ENCODE peak calls at places on chromosomes 11 and 22, in five cellular contexts. Z is IMR-90, F is H1, S is K562, Q is HepG2. K is an unnamed sample.

GRCh38 chr11:26333906-26334305 is 2.0 kb downstream of the ANO3 start:
- DNase-seq in F (no peak), Q (no peak), Z (no peak), S (no peak), K (no peak)

GRCh38 chr22:32389685-32390084 is 22.4 kb downstream of the RTCB start:
- DNase-seq in Z (peak), F (no peak), S (no peak), Q (no peak), K (no peak)

GRCh38 chr11:61834278-61835004 is 6.3 kb downstream of the FADS2 start:
- DNase-seq in S (peak), Z (peak), F (no peak), Q (no peak), K (no peak)

GRCh38 chr11:102268985-102269470 is 48.3 kb upstream of the BIRC3 start:
- DNase-seq in S (no peak), Q (no peak), Z (no peak), F (no peak), K (no peak)

GRCh38 chr11:64124147-64124546 is 41.8 kb downstream of the MACROD1 start:
- DNase-seq in Z (no peak), Q (no peak), F (no peak), S (no peak), K (no peak)

GRCh38 chr11:46238078-46238966 is 39.1 kb upstream of the CREB3L1 start:
- DNase-seq in S (peak), Z (peak), F (no peak), Q (no peak), K (peak)

GRCh38 chr22:26845016-26845728 is 187.8 kb downstream of the MIAT start:
- DNase-seq in Z (no peak), Q (no peak), S (no peak), F (no peak), K (no peak)

GRCh38 chr22:20937031-20937793 is 20.0 kb downstream of the CRKL start:
- DNase-seq in Z (no peak), Q (no peak), F (no peak), S (peak), K (no peak)

GRCh38 chr22:36222887-36223450 is 16.4 kb downstream of the APOL2 start:
- DNase-seq in Z (no peak), F (no peak), Q (no peak), S (no peak), K (no peak)

GRCh38 chr22:37533995-37534394 is 14.8 kb upstream of the CARD10 start:
- DNase-seq in F (no peak), Z (peak), Q (no peak), S (no peak), K (no peak)

GRCh38 chr11:34395916-34396555 is 38.2 kb upstream of the ABTB2 start:
- DNase-seq in F (no peak), Z (peak), Q (no peak), S (no peak), K (peak)

GRCh38 chr22:24841261-24841660 is 35.2 kb downstream of the SGSM1 start:
- DNase-seq in Q (no peak), F (no peak), Z (no peak), S (no peak), K (no peak)

GRCh38 chr11:118151421-118151820 is 1.2 kb downstream of the SCN4B start:
- DNase-seq in S (no peak), Q (no peak), F (no peak), Z (peak), K (no peak)

GRCh38 chr11:121722431-121723256 is 269.9 kb upstream of the SORL1-AS1 start:
- DNase-seq in S (no peak), Z (peak), Q (peak), F (peak), K (no peak)

GRCh38 chr22:25030636-25031035 is 78.1 kb downstream of the KIAA1671 start:
- DNase-seq in F (no peak), Z (no peak), S (no peak), Q (no peak), K (no peak)

GRCh38 chr11:116421529-116422185 is 351.1 kb downstream of the BUD13 start:
- DNase-seq in Z (no peak), S (no peak), Q (no peak), F (no peak), K (no peak)

GRCh38 chr11:132744771-132745170 is 787.5 kb downstream of the OPCML start:
- DNase-seq in Q (no peak), F (no peak), Z (peak), S (no peak), K (no peak)

GRCh38 chr11:113014262-113014661 is 53.0 kb downstream of the NCAM1 start:
- DNase-seq in Z (no peak), Q (no peak), S (no peak), F (no peak), K (no peak)

GRCh38 chr11:76977791-76978190 is 56.4 kb upstream of the B3GNT6 start:
- DNase-seq in F (no peak), S (no peak), Q (no peak), Z (no peak), K (no peak)

GRCh38 chr11:17405232-17406005 is 17.0 kb upstream of the KCNJ11 start:
- DNase-seq in S (peak), Z (peak), Q (peak), F (no peak), K (peak)

GRCh38 chr11:59548309-59548656 is 36.9 kb downstream of the OR4D9 start:
- DNase-seq in S (no peak), Q (no peak), F (no peak), Z (no peak), K (no peak)

GRCh38 chr11:1810761-1811160 is 24.0 kb upstream of the SYT8 start:
- DNase-seq in S (no peak), Q (no peak), F (no peak), Z (no peak), K (no peak)

GRCh38 chr11:15200696-15201095 is 86.0 kb downstream of the INSC start:
- DNase-seq in Z (no peak), S (no peak), Q (no peak), F (no peak), K (no peak)

GRCh38 chr22:48340727-48341709 is 1486.7 kb downstream of the BRD1 start:
- DNase-seq in Q (no peak), Z (no peak), S (no peak), F (no peak), K (no peak)

GRCh38 chr11:61488651-61489291 is 19.8 kb upstream of the LRRC10B start:
- DNase-seq in Q (peak), S (peak), Z (no peak), F (no peak), K (no peak)

GRCh38 chr11:47928426-47928825 is 51.9 kb upstream of the PTPRJ start:
- DNase-seq in S (no peak), Q (no peak), Z (no peak), F (no peak), K (no peak)

GRCh38 chr11:41498726-41499125 is 39.3 kb upstream of the LRRC4C start:
- DNase-seq in Q (no peak), F (no peak), Z (no peak), S (no peak), K (no peak)

GRCh38 chr11:108838804-108839128 is 173.9 kb downstream of the DDX10 start:
- DNase-seq in Z (no peak), S (no peak), Q (no peak), F (no peak), K (no peak)

GRCh38 chr11:2816941-2817421 is 68.6 kb downstream of the CDKN1C start:
- DNase-seq in Q (no peak), Z (peak), S (no peak), F (no peak), K (no peak)
- TF ChIP-seq MAFK in Q (no peak), Z (no peak), S (no peak), F (no peak), K (no peak)

GRCh38 chr22:46517255-46517761 is 20.1 kb downstream of the CELSR1 start:
- DNase-seq in Z (no peak), S (no peak), Q (no peak), F (no peak), K (no peak)
- H3K27ac ChIP-seq in Z (no peak), S (no peak), Q (no peak), F (no peak), K (peak)

DNA sequence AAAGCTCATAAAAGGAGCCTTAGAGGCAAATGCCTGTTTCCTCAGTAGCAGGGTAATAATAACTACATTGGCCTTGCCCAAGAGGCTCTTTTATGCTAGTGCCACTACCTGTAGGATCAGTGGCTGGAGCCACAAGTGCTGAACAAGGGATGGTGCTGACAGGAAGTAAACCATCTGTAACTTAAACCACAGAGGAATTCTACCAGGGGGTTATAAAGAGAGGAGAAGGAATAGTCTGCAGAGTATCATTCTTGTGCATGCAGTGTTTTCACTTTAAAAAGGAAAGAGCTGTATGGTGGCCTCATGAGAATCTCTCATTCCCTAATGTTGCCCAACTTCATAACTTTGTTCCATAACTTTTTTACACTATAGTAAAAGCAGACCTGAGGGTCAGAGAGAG is 168.1 kb downstream of the DBX1 start:
- DNase-seq in F (no peak), S (no peak), Z (no peak), Q (no peak), K (no peak)
- TF ChIP-seq MAFK in F (no peak), S (no peak), Z (no peak), Q (no peak), K (no peak)

GRCh38 chr11:66176650-66177049 is 91.8 kb upstream of the RAB1B start:
- DNase-seq in F (no peak), Q (no peak), Z (no peak), S (no peak), K (no peak)

GRCh38 chr11:66168289-66168688 is 98.2 kb downstream of the PACS1 start:
- DNase-seq in Z (no peak), Q (no peak), S (no peak), F (no peak), K (no peak)

DNA sequence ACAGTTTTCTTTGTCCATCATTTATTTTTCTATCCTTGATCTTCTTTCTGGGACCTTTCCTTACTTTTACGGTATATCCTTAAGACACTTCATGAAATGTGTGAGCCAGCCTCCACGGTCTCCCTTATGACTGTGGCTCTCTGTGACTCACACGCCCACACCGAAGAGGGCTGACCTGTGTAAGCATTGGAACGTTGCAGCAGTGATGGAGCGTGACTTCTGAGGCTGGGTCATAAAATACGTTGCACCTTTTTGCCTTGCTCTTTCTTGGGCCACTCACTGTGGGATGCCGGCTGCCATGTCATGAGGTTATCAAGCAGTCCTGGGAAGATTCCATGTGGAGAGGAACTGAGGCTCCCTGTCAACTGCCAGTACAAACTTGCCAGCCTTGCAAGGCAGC is 96.3 kb upstream of the RAB1B start:
- DNase-seq in F (no peak), Z (peak), S (no peak), Q (no peak), K (peak)
- H3K27ac ChIP-seq in F (no peak), Z (no peak), S (no peak), Q (no peak), K (peak)

GRCh38 chr11:111736191-111736590 is 30.0 kb downstream of the PPP2R1B start:
- DNase-seq in Z (peak), F (no peak), Q (no peak), S (no peak), K (no peak)

GRCh38 chr11:111736621-111737055 is 29.6 kb downstream of the PPP2R1B start:
- DNase-seq in Q (no peak), Z (no peak), F (no peak), S (no peak), K (no peak)

GRCh38 chr11:111734383-111735261 is 31.6 kb downstream of the PPP2R1B start:
- DNase-seq in Z (no peak), S (no peak), F (no peak), Q (no peak), K (no peak)

GRCh38 chr11:111733655-111734088 is 32.5 kb downstream of the PPP2R1B start:
- DNase-seq in F (no peak), Z (no peak), S (no peak), Q (no peak), K (no peak)

GRCh38 chr11:111735262-111736116 is 30.7 kb downstream of the PPP2R1B start:
- DNase-seq in S (no peak), F (no peak), Z (peak), Q (no peak), K (no peak)
- TF ChIP-seq MAFK in S (no peak), F (no peak), Z (no peak), Q (no peak), K (no peak)

GRCh38 chr11:84465040-84465439 is 1162.1 kb downstream of the DLG2 start:
- DNase-seq in S (no peak), Q (no peak), Z (no peak), F (no peak), K (no peak)
- H3K27ac ChIP-seq in S (no peak), Q (no peak), Z (no peak), F (no peak), K (no peak)

GRCh38 chr22:42086051-42086450 is 4.5 kb downstream of the NDUFA6 start:
- DNase-seq in Q (no peak), Z (no peak), S (no peak), F (no peak), K (no peak)

GRCh38 chr22:42090596-42091445 is at the start of gene NDUFA6:
- DNase-seq in Z (peak), F (peak), S (peak), Q (peak), K (peak)

DNA sequence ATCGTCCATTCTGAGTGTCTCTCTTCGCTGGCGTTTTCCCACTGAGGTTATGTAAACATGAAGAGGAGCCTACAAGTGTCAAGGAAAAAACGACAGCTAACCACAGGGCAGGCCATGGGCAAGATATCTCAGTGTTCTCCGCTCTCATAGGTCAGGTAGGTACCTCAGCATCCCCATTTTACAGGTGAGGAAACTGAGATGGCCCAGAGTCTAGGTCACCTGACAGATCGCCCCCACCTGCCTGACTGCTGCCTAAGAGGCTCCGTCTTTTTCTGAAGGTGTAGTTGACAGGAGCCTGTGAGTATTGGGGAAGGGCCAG is 833 bp upstream of the NDUFA6 start:
- DNase-seq in Z (no peak), S (no peak), F (no peak), Q (no peak), K (no peak)
- TF ChIP-seq MAFK in Z (no peak), S (no peak), F (no peak), Q (no peak), K (no peak)

DNA sequence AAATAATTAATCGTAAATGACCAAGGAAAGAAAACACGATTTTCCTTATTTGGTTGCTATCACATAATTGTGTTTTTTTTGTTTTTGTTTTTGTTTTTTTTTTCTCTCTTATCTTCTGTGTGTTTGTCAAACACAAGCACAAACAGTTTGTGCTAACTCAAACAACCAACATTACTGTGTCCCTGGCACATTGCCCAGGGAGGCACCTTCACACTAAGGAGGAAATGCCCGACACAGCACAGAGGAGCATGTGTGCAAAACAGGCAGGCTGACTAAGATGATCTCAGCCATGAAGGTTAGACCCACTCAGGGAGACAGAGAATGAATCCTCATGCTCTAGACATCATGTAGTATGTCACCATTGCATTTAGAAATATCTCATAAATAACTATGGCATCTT is 130.1 kb downstream of the SOX6 start:
- DNase-seq in F (no peak), S (peak), Q (peak), Z (peak), K (peak)
- H3K27ac ChIP-seq in F (no peak), S (peak), Q (no peak), Z (no peak), K (no peak)

DNA sequence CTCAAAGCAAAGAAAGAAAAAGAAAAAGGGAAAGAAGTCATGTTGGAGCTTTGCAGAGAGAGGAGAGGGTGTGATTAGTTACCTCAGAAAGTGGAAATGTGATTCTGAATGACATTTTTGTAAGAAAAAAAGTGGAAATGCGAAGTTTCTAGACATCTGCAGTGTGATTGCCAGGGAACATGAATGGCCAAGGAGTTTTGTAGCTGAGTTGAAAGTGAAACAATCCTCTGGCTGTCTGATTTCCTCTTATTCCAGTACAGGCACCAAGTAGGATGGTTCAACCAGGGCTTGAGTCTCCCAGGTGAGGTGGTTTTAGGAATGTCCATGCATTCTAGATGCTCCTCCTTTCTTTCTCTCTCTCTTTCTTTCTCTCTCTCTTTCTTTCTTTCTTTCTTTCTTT is 17.8 kb upstream of the SYVN1 start:
- DNase-seq in S (no peak), Q (no peak), Z (no peak), F (no peak), K (no peak)
- TF ChIP-seq MAFK in S (no peak), Q (no peak), Z (no peak), F (no peak), K (no peak)

K was measured in A549.